ENCODE peak calls at places on chromosomes 16 and 17, in six cellular contexts. D is lower lobe of right lung; M is heart left ventricle; Z is CD4-positive, alpha-beta memory T cell; R is CD8-positive, alpha-beta memory T cell; E is upper lobe of right lung. Y is an unnamed sample.

GRCh38 chr17:56966277-56966676 is 5.4 kb upstream of the COIL start:
- DNase-seq in D (no peak), M (no peak), Z (no peak), R (no peak), E (no peak), Y (no peak)

GRCh38 chr17:81930142-81931125 is 2.9 kb upstream of the MAFG start:
- DNase-seq in D (no peak), M (no peak), Z (no peak), R (no peak), E (no peak), Y (peak; percentile 67)

GRCh38 chr16:85659805-85660511 is 28.8 kb downstream of the GINS2 start:
- DNase-seq in D (peak; percentile 59), M (peak; percentile 72), Z (peak; percentile 44), R (peak; percentile 25), E (peak; percentile 71), Y (peak; percentile 80)

GRCh38 chr16:17459903-17460521 is 10.7 kb downstream of the XYLT1 start:
- DNase-seq in D (no peak), M (no peak), Z (no peak), R (no peak), E (no peak), Y (no peak)

GRCh38 chr17:14197582-14197981 is 39.1 kb downstream of the CDRT15 start:
- DNase-seq in D (no peak), M (no peak), Z (no peak), R (peak; percentile 42), E (no peak), Y (peak; percentile 58)

GRCh38 chr17:15233022-15233805 is 31.9 kb downstream of the PMP22 start:
- DNase-seq in D (no peak), M (peak; percentile 29), Z (no peak), R (no peak), E (no peak), Y (no peak)

GRCh38 chr17:15454328-15454727 is 13.1 kb downstream of the CDRT4 start:
- DNase-seq in D (no peak), M (no peak), Z (no peak), R (no peak), E (no peak), Y (no peak)

GRCh38 chr17:82266142-82266541 is 7.4 kb downstream of the CSNK1D start:
- DNase-seq in D (peak; percentile 37), M (no peak), Z (no peak), R (no peak), E (no peak), Y (no peak)

GRCh38 chr17:49984776-49985175 is 10.2 kb downstream of the DLX3 start:
- DNase-seq in D (no peak), M (no peak), Z (no peak), R (no peak), E (no peak), Y (no peak)

GRCh38 chr17:49984283-49984682 is 10.7 kb downstream of the DLX3 start:
- DNase-seq in D (no peak), M (no peak), Z (no peak), R (no peak), E (no peak), Y (no peak)

GRCh38 chr17:49986396-49987289 is 8.4 kb downstream of the DLX3 start:
- DNase-seq in D (no peak), M (no peak), Z (no peak), R (no peak), E (no peak), Y (no peak)

GRCh38 chr17:49987290-49987585 is 7.8 kb downstream of the DLX3 start:
- DNase-seq in D (no peak), M (no peak), Z (no peak), R (no peak), E (peak; percentile 16), Y (no peak)

DNA sequence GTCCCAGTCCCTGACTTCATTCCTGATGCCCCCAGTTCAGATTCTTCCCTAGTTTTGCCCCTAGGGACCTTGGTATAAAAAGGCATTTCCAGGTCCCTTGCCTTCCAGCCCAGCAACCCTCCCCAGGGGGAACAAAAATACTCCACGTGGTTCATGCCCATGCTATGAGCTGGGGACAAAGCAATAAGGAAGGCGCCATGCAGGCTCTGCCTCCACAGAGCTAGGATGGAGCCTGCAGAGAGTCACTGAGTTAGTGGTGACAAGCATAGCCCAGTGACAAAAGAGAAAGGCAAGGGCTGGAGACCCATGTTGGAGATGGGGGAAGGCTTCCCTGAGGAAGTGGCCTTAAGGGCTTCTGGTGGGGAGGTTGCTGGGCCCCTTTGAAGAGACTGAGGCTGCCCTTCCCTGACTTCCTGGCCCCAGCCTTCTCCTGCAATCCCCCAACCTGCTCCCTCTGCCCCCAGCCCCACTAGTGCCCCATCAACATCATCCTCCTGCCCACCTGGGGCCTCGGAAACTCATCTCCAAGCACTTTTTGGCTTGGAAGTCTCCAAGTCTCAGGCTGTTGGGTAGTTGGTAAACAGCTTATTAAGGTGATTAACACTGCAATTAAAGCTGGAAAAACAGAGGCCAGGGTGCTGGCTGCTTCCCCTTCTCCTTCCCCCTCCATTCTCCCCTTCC is 9.6 kb downstream of the DLX3 start:
- DNase-seq in D (no peak), M (no peak), Z (no peak), R (no peak), E (no peak), Y (no peak)
- H3K4me1 ChIP-seq in D (no peaks in the 10 kb centered on the region), M (no peaks in the 10 kb centered on the region), Z (no peaks in the 10 kb centered on the region), R (no peaks in the 10 kb centered on the region), E (peaks cover 4% of the 10 kb centered on the region), Y (no peaks in the 10 kb centered on the region)

GRCh38 chr16:30558789-30559377 is 709 bp upstream of the ZNF764 start:
- DNase-seq in D (no peak), M (no peak), Z (no peak), R (no peak), E (no peak), Y (no peak)

GRCh38 chr16:30562021-30562420 is 3.8 kb upstream of the ZNF764 start:
- DNase-seq in D (no peak), M (no peak), Z (no peak), R (no peak), E (no peak), Y (peak; percentile 79)

GRCh38 chr16:30557950-30558788 is at the start of gene ZNF764:
- DNase-seq in D (peak; percentile 99), M (peak; percentile 98), Z (peak; percentile 96), R (peak; percentile 95), E (peak; percentile 98), Y (peak; percentile 97)

GRCh38 chr16:30559690-30560089 is 1.5 kb upstream of the ZNF764 start:
- DNase-seq in D (no peak), M (no peak), Z (no peak), R (no peak), E (no peak), Y (no peak)

GRCh38 chr16:30561212-30561816 is 3.1 kb upstream of the ZNF764 start:
- DNase-seq in D (peak; percentile 65), M (peak; percentile 60), Z (no peak), R (no peak), E (peak; percentile 76), Y (peak; percentile 69)
- H3K4me3 ChIP-seq in D (peak overlapping the region; percentile 59), M (peak overlapping the region; percentile 66), Z (peak overlapping the region; percentile 35), R (no peak overlapping the region), E (peak overlapping the region; percentile 55), Y (no peak overlapping the region)

DNA sequence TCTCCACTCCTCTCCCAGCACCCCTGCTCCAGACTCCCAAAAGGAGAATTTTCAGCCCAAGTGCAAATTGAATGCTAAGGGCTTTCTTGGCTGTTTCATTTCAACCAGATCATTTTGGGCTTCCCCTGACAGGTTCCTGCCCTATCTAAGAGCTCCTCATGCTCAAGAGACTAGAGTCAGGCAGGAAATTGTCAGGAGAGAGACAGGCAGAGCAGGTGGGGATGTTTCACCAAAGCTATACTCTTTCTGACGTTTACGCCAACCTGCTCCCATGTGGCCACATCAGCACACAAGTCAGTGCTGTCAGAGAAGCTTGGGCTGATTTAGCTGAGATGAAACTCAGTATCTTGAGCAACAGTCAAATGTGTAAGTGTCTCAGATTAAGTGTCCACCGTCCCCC is 31.4 kb downstream of the HIC1 start:
- DNase-seq in D (no peak), M (no peak), Z (no peak), R (no peak), E (no peak), Y (no peak)
- H3K4me1 ChIP-seq in D (peaks cover 94% of the 10 kb centered on the region), M (peaks cover 76% of the 10 kb centered on the region), Z (peaks cover 51% of the 10 kb centered on the region), R (peaks cover 39% of the 10 kb centered on the region), E (peaks cover 79% of the 10 kb centered on the region), Y (peaks cover 61% of the 10 kb centered on the region)

DNA sequence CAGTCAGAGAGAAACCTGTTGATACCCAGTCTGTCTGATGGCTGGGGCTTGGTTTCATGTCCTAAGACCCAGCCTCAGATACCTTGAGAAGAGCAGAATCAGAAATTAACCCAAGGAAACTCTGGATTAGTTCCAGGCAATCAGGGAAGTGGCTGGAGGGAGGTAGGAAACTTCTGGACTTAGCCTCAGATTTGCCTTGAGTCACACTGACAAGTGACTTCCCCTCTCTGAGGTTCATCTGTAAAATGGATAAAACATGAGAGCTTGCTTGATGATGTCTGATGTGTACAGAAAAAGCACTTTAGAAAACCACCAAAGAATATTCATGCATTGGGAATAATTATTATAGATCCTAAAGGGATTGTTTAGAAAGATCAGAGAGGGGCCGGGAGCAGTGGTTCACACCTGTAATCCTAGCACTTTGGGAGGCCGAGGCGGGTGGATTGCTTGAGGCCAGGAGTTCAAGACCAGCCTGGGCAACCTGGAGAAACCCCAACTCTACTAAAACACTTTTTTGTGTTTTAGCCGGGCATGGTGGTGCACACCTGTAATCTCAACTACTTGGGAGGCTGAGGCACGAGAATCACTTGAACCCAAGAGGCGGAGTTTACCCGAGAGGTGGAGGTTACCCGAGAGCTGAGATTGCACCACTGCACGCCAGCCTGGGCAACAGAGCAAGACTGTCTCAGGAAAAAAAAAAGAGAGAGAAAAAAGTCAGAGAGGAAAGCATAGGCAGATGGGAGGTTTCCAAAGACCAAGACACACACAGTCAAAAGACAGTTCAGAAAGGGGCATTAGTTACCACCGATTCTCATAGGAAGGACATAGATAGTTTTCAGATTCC is 3.8 kb downstream of the CIITA start:
- DNase-seq in D (no peak), M (no peak), Z (no peak), R (no peak), E (peak; percentile 42), Y (no peak)
- H3K4me3 ChIP-seq in D (peak overlapping the region; percentile 73), M (peak overlapping the region; percentile 69), Z (no peak overlapping the region), R (no peak overlapping the region), E (peak overlapping the region; percentile 66), Y (no peak overlapping the region)

GRCh38 chr17:50052822-50053653 is 2.9 kb upstream of the ITGA3 start:
- DNase-seq in D (peak; percentile 65), M (peak; percentile 60), Z (no peak), R (no peak), E (no peak), Y (peak; percentile 52)
- H3K4me1 ChIP-seq in D (peaks cover 61% of the 10 kb centered on the region), M (peaks cover 14% of the 10 kb centered on the region), Z (peaks cover 12% of the 10 kb centered on the region), R (peaks cover 10% of the 10 kb centered on the region), E (peaks cover 44% of the 10 kb centered on the region), Y (peaks cover 23% of the 10 kb centered on the region)

GRCh38 chr17:44354582-44355309 is 8.9 kb downstream of the FAM171A2 start:
- DNase-seq in D (no peak), M (no peak), Z (peak; percentile 48), R (peak; percentile 56), E (peak; percentile 73), Y (peak; percentile 66)
- H3K4me3 ChIP-seq in D (no peak overlapping the region), M (peak overlapping the region; percentile 57), Z (no peak overlapping the region), R (no peak overlapping the region), E (no peak overlapping the region), Y (no peak overlapping the region)